ENCODE peak calls at places on chromosomes 7 and 10, in six cellular contexts. One of them, this sample, is unnamed.

GRCh38 chr7:96315109-96315480 is 6.8 kb downstream of the SLC25A13 start:
- DNase-seq in A549: no peak
- DNase-seq in endothelial cell of umbilical vein: no peak
- DNase-seq in K562: no peak
- DNase-seq in HepG2: no peak
- DNase-seq in HCT116: no peak
- DNase-seq in this sample: no peak

GRCh38 chr7:99272476-99273045 is at the start of gene MYH16:
- DNase-seq in HepG2: no peak
- DNase-seq in endothelial cell of umbilical vein: no peak
- DNase-seq in HCT116: no peak
- DNase-seq in K562: no peak
- DNase-seq in A549: no peak
- DNase-seq in this sample: no peak

GRCh38 chr7:142873281-142873784 is 12.2 kb downstream of the TRPV6 start:
- DNase-seq in K562: peak
- DNase-seq in A549: peak
- DNase-seq in endothelial cell of umbilical vein: no peak
- DNase-seq in HepG2: no peak
- DNase-seq in HCT116: peak
- DNase-seq in this sample: peak

GRCh38 chr10:14374745-14375445 is 44.2 kb upstream of the FRMD4A start:
- DNase-seq in K562: no peak
- DNase-seq in A549: no peak
- DNase-seq in endothelial cell of umbilical vein: no peak
- DNase-seq in HepG2: no peak
- DNase-seq in HCT116: no peak
- DNase-seq in this sample: no peak

GRCh38 chr7:90955641-90956207 is 308.5 kb upstream of the FZD1 start:
- DNase-seq in HCT116: no peak
- DNase-seq in A549: no peak
- DNase-seq in K562: no peak
- DNase-seq in endothelial cell of umbilical vein: no peak
- DNase-seq in HepG2: no peak
- DNase-seq in this sample: no peak

GRCh38 chr7:46784746-46785145 is 797.2 kb downstream of the TNS3 start:
- DNase-seq in K562: no peak
- DNase-seq in HepG2: no peak
- DNase-seq in A549: no peak
- DNase-seq in endothelial cell of umbilical vein: peak
- DNase-seq in HCT116: peak
- DNase-seq in this sample: no peak

GRCh38 chr7:44693641-44694313 is 54.9 kb upstream of the ZMIZ2 start:
- DNase-seq in HCT116: peak
- DNase-seq in A549: no peak
- DNase-seq in K562: no peak
- DNase-seq in HepG2: no peak
- DNase-seq in endothelial cell of umbilical vein: no peak
- DNase-seq in this sample: no peak

GRCh38 chr7:20798081-20798693 is 11.5 kb upstream of the SP8 start:
- DNase-seq in A549: peak
- DNase-seq in HepG2: no peak
- DNase-seq in endothelial cell of umbilical vein: peak
- DNase-seq in K562: peak
- DNase-seq in HCT116: peak
- DNase-seq in this sample: peak

GRCh38 chr7:44798649-44799275 is 2.3 kb downstream of the PPIA start:
- DNase-seq in A549: no peak
- DNase-seq in HepG2: no peak
- DNase-seq in HCT116: no peak
- DNase-seq in endothelial cell of umbilical vein: no peak
- DNase-seq in K562: no peak
- DNase-seq in this sample: no peak

GRCh38 chr7:11177793-11178192 is 204.1 kb downstream of the PHF14 start:
- DNase-seq in endothelial cell of umbilical vein: peak
- DNase-seq in K562: no peak
- DNase-seq in A549: no peak
- DNase-seq in HepG2: no peak
- DNase-seq in HCT116: no peak
- DNase-seq in this sample: no peak

GRCh38 chr7:33195264-33195663 is 65.9 kb downstream of the BBS9 start:
- DNase-seq in endothelial cell of umbilical vein: no peak
- DNase-seq in K562: no peak
- DNase-seq in HepG2: no peak
- DNase-seq in A549: no peak
- DNase-seq in HCT116: no peak
- DNase-seq in this sample: peak

GRCh38 chr7:96436880-96437279 is 115.0 kb upstream of the SLC25A13 start:
- DNase-seq in A549: no peak
- DNase-seq in K562: no peak
- DNase-seq in HepG2: no peak
- DNase-seq in endothelial cell of umbilical vein: no peak
- DNase-seq in HCT116: no peak
- DNase-seq in this sample: no peak

GRCh38 chr10:5089869-5090268 is 4.3 kb upstream of the AKR1C3 start:
- DNase-seq in HCT116: peak
- DNase-seq in A549: no peak
- DNase-seq in K562: peak
- DNase-seq in HepG2: peak
- DNase-seq in endothelial cell of umbilical vein: peak
- DNase-seq in this sample: peak

DNA sequence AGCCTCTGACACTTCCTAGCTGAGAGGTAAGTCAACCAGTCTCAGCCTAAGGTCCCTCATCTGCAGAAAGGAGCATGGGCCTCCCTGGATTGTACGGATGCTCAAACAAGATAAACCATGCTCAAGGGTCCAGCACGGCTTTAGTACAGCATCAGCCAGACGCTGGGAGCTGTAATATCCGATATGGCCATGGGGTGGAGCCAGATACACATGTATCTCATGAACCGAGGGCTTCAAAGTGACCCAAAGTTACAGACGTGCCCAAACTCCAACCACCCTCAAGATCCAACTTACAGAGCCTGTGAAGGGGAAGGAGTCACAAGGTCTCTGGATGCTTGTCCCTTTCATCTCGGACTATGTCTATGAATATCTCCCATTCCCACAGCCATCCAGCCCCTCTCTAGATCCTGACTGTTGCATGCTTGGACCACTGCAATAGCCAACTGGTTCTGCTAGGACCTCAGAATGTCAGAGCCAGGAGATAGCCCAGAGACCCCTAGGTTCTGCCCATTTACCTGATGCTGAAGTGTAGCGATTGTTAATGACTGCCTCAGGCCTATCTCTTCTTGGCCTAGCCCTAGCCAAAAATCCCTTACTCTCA is 142.4 kb downstream of the SH3PXD2A start:
- DNase-seq in HCT116: peak
- DNase-seq in endothelial cell of umbilical vein: peak
- DNase-seq in K562: peak
- DNase-seq in HepG2: peak
- DNase-seq in A549: peak
- DNase-seq in this sample: peak
- TF ChIP-seq POLR2A in HCT116: no peak
- TF ChIP-seq POLR2A in endothelial cell of umbilical vein: no peak
- TF ChIP-seq POLR2A in K562: no peak
- TF ChIP-seq POLR2A in HepG2: no peak
- TF ChIP-seq POLR2A in A549: no peak
- TF ChIP-seq POLR2A in this sample: no peak

GRCh38 chr10:133270773-133271297 is 5.8 kb downstream of the ADAM8 start:
- DNase-seq in K562: no peak
- DNase-seq in HepG2: no peak
- DNase-seq in A549: no peak
- DNase-seq in HCT116: no peak
- DNase-seq in endothelial cell of umbilical vein: no peak
- DNase-seq in this sample: no peak

GRCh38 chr10:133273534-133274143 is 3.0 kb downstream of the ADAM8 start:
- DNase-seq in endothelial cell of umbilical vein: no peak
- DNase-seq in HepG2: no peak
- DNase-seq in A549: no peak
- DNase-seq in HCT116: no peak
- DNase-seq in K562: no peak
- DNase-seq in this sample: no peak

GRCh38 chr10:133272964-133273420 is 3.7 kb downstream of the ADAM8 start:
- DNase-seq in HCT116: no peak
- DNase-seq in endothelial cell of umbilical vein: no peak
- DNase-seq in A549: no peak
- DNase-seq in K562: no peak
- DNase-seq in HepG2: no peak
- DNase-seq in this sample: no peak

GRCh38 chr10:133271521-133272300 is 5.0 kb downstream of the ADAM8 start:
- DNase-seq in endothelial cell of umbilical vein: no peak
- DNase-seq in K562: no peak
- DNase-seq in A549: no peak
- DNase-seq in HepG2: no peak
- DNase-seq in HCT116: no peak
- DNase-seq in this sample: no peak

DNA sequence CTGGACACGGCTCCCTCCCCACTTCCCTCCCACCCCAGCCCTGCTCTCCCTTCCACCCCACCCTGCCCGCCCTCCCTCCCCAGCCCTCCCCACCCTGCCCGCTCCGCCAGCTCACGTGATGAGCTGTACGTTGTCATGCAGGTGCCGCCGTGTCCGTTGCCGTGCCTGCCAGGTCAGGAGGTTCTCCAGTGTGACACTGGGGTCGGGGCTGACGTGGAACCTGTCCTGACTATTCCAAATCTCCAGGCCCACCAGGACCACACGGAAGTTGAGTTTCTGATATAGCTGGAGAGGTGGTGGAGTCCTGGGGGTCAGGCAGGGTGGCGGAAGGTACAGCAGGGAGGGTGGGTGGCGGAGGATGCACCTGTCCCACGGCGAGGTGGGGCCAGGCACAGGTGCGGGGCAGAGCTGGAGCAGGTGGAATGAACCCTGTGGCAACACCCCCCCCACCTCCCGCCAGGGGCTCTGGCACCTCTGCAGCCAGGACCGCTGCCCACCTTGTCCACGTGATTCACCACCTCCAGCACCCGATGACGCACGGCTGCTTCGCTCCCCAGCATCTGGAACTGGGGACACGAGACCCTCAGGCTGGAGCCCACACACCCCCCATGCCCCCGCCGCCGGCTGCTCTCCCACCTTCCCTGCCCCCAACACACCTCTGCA is 4.2 kb downstream of the ADAM8 start:
- DNase-seq in A549: no peak
- DNase-seq in endothelial cell of umbilical vein: no peak
- DNase-seq in K562: no peak
- DNase-seq in HepG2: no peak
- DNase-seq in HCT116: no peak
- DNase-seq in this sample: no peak
- TF ChIP-seq MAX in A549: no peak
- TF ChIP-seq MAX in endothelial cell of umbilical vein: no peak
- TF ChIP-seq MAX in K562: no peak
- TF ChIP-seq MAX in HepG2: no peak
- TF ChIP-seq MAX in HCT116: no peak
- TF ChIP-seq MAX in this sample: no peak

DNA sequence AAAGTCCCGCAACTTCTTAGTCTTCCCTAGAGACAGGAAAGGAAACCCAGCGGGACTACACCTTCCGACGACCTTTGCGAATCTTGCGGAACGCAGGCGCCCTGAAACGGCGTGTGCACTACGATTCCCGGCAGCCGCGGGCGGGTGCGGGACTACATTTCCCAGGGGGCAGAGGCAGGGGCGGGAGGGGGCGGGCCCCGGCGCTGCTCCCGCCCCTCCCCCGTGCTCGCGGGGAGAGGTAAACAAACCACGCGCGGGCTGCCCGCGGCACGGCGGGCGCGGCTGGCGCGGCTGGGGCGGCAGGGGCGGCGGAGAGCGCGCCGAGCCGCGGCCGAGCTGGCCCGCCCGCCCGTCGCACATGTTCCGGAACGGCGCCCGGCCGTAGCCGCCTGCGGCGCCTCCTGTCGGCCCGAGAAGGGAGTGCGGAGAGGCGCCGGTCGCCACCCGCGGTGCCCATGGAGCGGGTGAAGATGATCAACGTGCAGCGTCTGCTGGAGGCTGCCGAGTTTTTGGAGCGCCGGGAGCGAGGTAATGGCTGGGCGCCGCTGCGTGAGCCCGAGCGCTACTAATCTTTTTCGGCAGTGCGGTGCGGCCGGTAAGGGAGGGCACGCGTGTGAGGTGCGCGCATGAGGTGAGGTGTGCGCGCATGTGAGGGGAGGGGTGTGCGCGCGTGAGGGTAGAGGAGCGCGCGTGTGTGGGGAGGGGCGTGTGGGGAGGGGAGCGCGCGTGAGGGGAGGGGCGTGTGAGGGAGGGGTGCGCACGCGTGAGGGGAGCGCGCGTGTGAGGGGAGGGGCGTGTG is 18.6 kb downstream of the MXI1 start:
- DNase-seq in A549: peak
- DNase-seq in endothelial cell of umbilical vein: peak
- DNase-seq in HepG2: peak
- DNase-seq in K562: peak
- DNase-seq in HCT116: peak
- DNase-seq in this sample: peak
- TF ChIP-seq POLR2A in A549: no peak
- TF ChIP-seq POLR2A in endothelial cell of umbilical vein: no peak
- TF ChIP-seq POLR2A in HepG2: peak
- TF ChIP-seq POLR2A in K562: peak
- TF ChIP-seq POLR2A in HCT116: no peak
- TF ChIP-seq POLR2A in this sample: peak

GRCh38 chr7:107194051-107194450 is 25.2 kb downstream of the HBP1 start:
- DNase-seq in HepG2: no peak
- DNase-seq in endothelial cell of umbilical vein: no peak
- DNase-seq in HCT116: no peak
- DNase-seq in A549: no peak
- DNase-seq in K562: no peak
- DNase-seq in this sample: no peak
- TF ChIP-seq MAX in HepG2: no peak
- TF ChIP-seq MAX in endothelial cell of umbilical vein: no peak
- TF ChIP-seq MAX in HCT116: no peak
- TF ChIP-seq MAX in A549: no peak
- TF ChIP-seq MAX in K562: no peak
- TF ChIP-seq MAX in this sample: no peak

GRCh38 chr10:11874568-11875182 is 51.5 kb downstream of the PROSER2 start:
- DNase-seq in HepG2: peak
- DNase-seq in K562: peak
- DNase-seq in A549: no peak
- DNase-seq in HCT116: peak
- DNase-seq in endothelial cell of umbilical vein: peak
- DNase-seq in this sample: no peak
- TF ChIP-seq POLR2A in HepG2: peak
- TF ChIP-seq POLR2A in K562: no peak
- TF ChIP-seq POLR2A in A549: no peak
- TF ChIP-seq POLR2A in HCT116: no peak
- TF ChIP-seq POLR2A in endothelial cell of umbilical vein: no peak
- TF ChIP-seq POLR2A in this sample: no peak

This sample was measured in NB4.